ENCODE peak calls at places on chromosomes 6 and 20, in nine cellular contexts. W, U, Q, Y, G, T, L, H and F are unnamed samples.

GRCh38 chr20:4604580-4604979 is 117.1 kb upstream of the PRND start:
- DNase-seq in W (no peak), U (no peak), Q (no peak), Y (no peak), G (no peak), T (no peak), L (no peak), H (no peak), F (no peak)

GRCh38 chr6:8710668-8711431 is 275.5 kb upstream of the SLC35B3 start:
- DNase-seq in W (no peak), U (no peak), Q (no peak), Y (no peak), G (no peak), T (no peak), L (no peak), H (no peak), F (no peak)

GRCh38 chr20:58553841-58554240 is 38.6 kb upstream of the APCDD1L start:
- DNase-seq in W (peak), U (no peak), Q (no peak), Y (no peak), G (no peak), T (peak), L (no peak), H (no peak), F (no peak)

GRCh38 chr6:157521665-157522335 is 140.8 kb downstream of the ZDHHC14 start:
- DNase-seq in W (no peak), U (no peak), Q (no peak), Y (no peak), G (no peak), T (peak), L (no peak), H (no peak), F (no peak)

GRCh38 chr20:46901638-46902037 is 7.0 kb downstream of the EYA2 start:
- DNase-seq in W (no peak), U (no peak), Q (no peak), Y (no peak), G (no peak), T (no peak), L (no peak), H (no peak), F (no peak)

GRCh38 chr6:132445201-132445951 is 44.1 kb upstream of the MOXD1 start:
- DNase-seq in W (no peak), U (no peak), Q (no peak), Y (no peak), G (no peak), T (peak), L (no peak), H (no peak), F (no peak)

GRCh38 chr6:55953384-55953783 is 78.0 kb upstream of the BMP5 start:
- DNase-seq in W (no peak), U (peak), Q (no peak), Y (no peak), G (no peak), T (peak), L (no peak), H (peak), F (peak)

GRCh38 chr20:18672826-18673225 is 85.0 kb downstream of the DTD1 start:
- DNase-seq in W (no peak), U (no peak), Q (no peak), Y (no peak), G (no peak), T (no peak), L (no peak), H (no peak), F (peak)

GRCh38 chr6:90611996-90612690 is 25.3 kb upstream of the MAP3K7 start:
- DNase-seq in W (no peak), U (no peak), Q (no peak), Y (no peak), G (no peak), T (no peak), L (no peak), H (no peak), F (peak)

GRCh38 chr20:7704021-7704420 is 236.2 kb downstream of the HAO1 start:
- DNase-seq in W (no peak), U (peak), Q (no peak), Y (no peak), G (no peak), T (no peak), L (no peak), H (no peak), F (peak)

GRCh38 chr6:14861491-14861943 is 384.4 kb upstream of the JARID2 start:
- DNase-seq in W (no peak), U (no peak), Q (no peak), Y (no peak), G (no peak), T (no peak), L (no peak), H (no peak), F (peak)

GRCh38 chr20:58891686-58892125 is 39.2 kb downstream of the GNAS start:
- DNase-seq in W (no peak), U (no peak), Q (peak), Y (peak), G (peak), T (peak), L (peak), H (peak), F (peak)

GRCh38 chr20:47973519-47974233 is 188.4 kb upstream of the SULF2 start:
- DNase-seq in W (no peak), U (no peak), Q (no peak), Y (peak), G (peak), T (no peak), L (no peak), H (no peak), F (no peak)

GRCh38 chr6:75631847-75632246 is 30.2 kb downstream of the SENP6 start:
- DNase-seq in W (no peak), U (no peak), Q (no peak), Y (no peak), G (no peak), T (no peak), L (no peak), H (no peak), F (no peak)

GRCh38 chr6:85459224-85459901 is 9.5 kb downstream of the NT5E start:
- DNase-seq in W (peak), U (no peak), Q (no peak), Y (no peak), G (no peak), T (peak), L (no peak), H (no peak), F (no peak)

GRCh38 chr20:32535316-32535952 is 49.7 kb downstream of the NOL4L start:
- DNase-seq in W (no peak), U (no peak), Q (no peak), Y (no peak), G (no peak), T (no peak), L (peak), H (no peak), F (peak)

GRCh38 chr20:34365765-34366213 is 2.7 kb downstream of the ITCH start:
- DNase-seq in W (no peak), U (no peak), Q (peak), Y (no peak), G (no peak), T (no peak), L (no peak), H (peak), F (no peak)

GRCh38 chr20:48618052-48618451 is 209.7 kb downstream of the PREX1 start:
- DNase-seq in W (no peak), U (no peak), Q (no peak), Y (no peak), G (no peak), T (no peak), L (no peak), H (no peak), F (no peak)

GRCh38 chr6:73032586-73032985 is 192.7 kb downstream of the KHDC1L start:
- DNase-seq in W (no peak), U (no peak), Q (no peak), Y (no peak), G (no peak), T (peak), L (no peak), H (no peak), F (no peak)

GRCh38 chr20:17644451-17644850 is 37.6 kb downstream of the RRBP1 start:
- DNase-seq in W (no peak), U (no peak), Q (no peak), Y (no peak), G (peak), T (no peak), L (no peak), H (no peak), F (no peak)

GRCh38 chr20:53679597-53680309 is 86.1 kb upstream of the ZNF217 start:
- DNase-seq in W (no peak), U (peak), Q (no peak), Y (no peak), G (no peak), T (no peak), L (no peak), H (no peak), F (no peak)